ENCODE peak calls at places on chromosomes 6 and 20, in seven cellular contexts. C, P, V, E, Y, G and D are unnamed samples.

GRCh38 chr6:90025418-90026089 is 131.3 kb downstream of the GJA10 start:
- DNase-seq in C (peak), P (no peak), V (no peak), E (no peak), Y (no peak), G (no peak), D (no peak)

GRCh38 chr20:3686867-3687321 is 5.1 kb upstream of the ADAM33 start:
- DNase-seq in C (peak), P (no peak), V (no peak), E (no peak), Y (no peak), G (no peak), D (no peak)

GRCh38 chr6:134122775-134123174 is 70.4 kb upstream of the SLC2A12 start:
- DNase-seq in C (no peak), P (no peak), V (no peak), E (no peak), Y (no peak), G (no peak), D (no peak)

GRCh38 chr20:8427419-8428065 is 295.5 kb downstream of the PLCB1 start:
- DNase-seq in C (no peak), P (no peak), V (no peak), E (peak), Y (no peak), G (no peak), D (no peak)

GRCh38 chr6:109922851-109923250 is 55.3 kb upstream of the GPR6 start:
- DNase-seq in C (no peak), P (no peak), V (no peak), E (no peak), Y (peak), G (no peak), D (no peak)

GRCh38 chr20:6708010-6708409 is 59.5 kb upstream of the BMP2 start:
- DNase-seq in C (peak), P (no peak), V (peak), E (peak), Y (no peak), G (no peak), D (no peak)

GRCh38 chr6:5190467-5190866 is 70.3 kb downstream of the LYRM4 start:
- DNase-seq in C (peak), P (no peak), V (no peak), E (peak), Y (no peak), G (no peak), D (no peak)

GRCh38 chr20:13008761-13009681 is at the start of gene SPTLC3:
- DNase-seq in C (peak), P (peak), V (no peak), E (peak), Y (no peak), G (no peak), D (no peak)

GRCh38 chr6:127083231-127084015 is 35.0 kb upstream of the RSPO3 start:
- DNase-seq in C (no peak), P (no peak), V (no peak), E (no peak), Y (no peak), G (no peak), D (no peak)

GRCh38 chr20:16459019-16459700 is 114.1 kb downstream of the KIF16B start:
- DNase-seq in C (peak), P (no peak), V (no peak), E (peak), Y (no peak), G (no peak), D (no peak)

GRCh38 chr6:119226089-119226488 is 123.5 kb downstream of the MAN1A1 start:
- DNase-seq in C (no peak), P (peak), V (no peak), E (no peak), Y (no peak), G (no peak), D (no peak)

GRCh38 chr6:141026504-141026903 is 1106.2 kb upstream of the GJE1 start:
- DNase-seq in C (no peak), P (no peak), V (no peak), E (no peak), Y (no peak), G (no peak), D (no peak)

GRCh38 chr6:155495011-155495768 is 39.6 kb upstream of the NOX3 start:
- DNase-seq in C (peak), P (peak), V (no peak), E (peak), Y (no peak), G (no peak), D (no peak)

GRCh38 chr6:144334150-144334708 is 49.1 kb downstream of the UTRN start:
- DNase-seq in C (no peak), P (no peak), V (peak), E (no peak), Y (peak), G (peak), D (no peak)

GRCh38 chr20:57543754-57544153 is 17.2 kb upstream of the PCK1 start:
- DNase-seq in C (no peak), P (no peak), V (no peak), E (no peak), Y (no peak), G (no peak), D (no peak)

GRCh38 chr6:45109551-45109950 is 218.6 kb upstream of the RUNX2 start:
- DNase-seq in C (no peak), P (no peak), V (no peak), E (no peak), Y (peak), G (peak), D (no peak)

GRCh38 chr6:3872370-3872854 is 23.2 kb downstream of the FAM50B start:
- DNase-seq in C (no peak), P (no peak), V (no peak), E (no peak), Y (no peak), G (no peak), D (no peak)

GRCh38 chr6:36235862-36236261 is 34.0 kb upstream of the PNPLA1 start:
- DNase-seq in C (no peak), P (no peak), V (no peak), E (no peak), Y (no peak), G (no peak), D (no peak)

GRCh38 chr20:53146201-53146891 is 174.2 kb downstream of the TSHZ2 start:
- DNase-seq in C (no peak), P (no peak), V (no peak), E (no peak), Y (no peak), G (no peak), D (no peak)

GRCh38 chr6:93721386-93722048 is 302.2 kb upstream of the EPHA7 start:
- DNase-seq in C (peak), P (peak), V (no peak), E (peak), Y (peak), G (no peak), D (no peak)

GRCh38 chr6:129481706-129482105 is 228.3 kb downstream of the ARHGAP18 start:
- DNase-seq in C (no peak), P (no peak), V (no peak), E (no peak), Y (no peak), G (no peak), D (no peak)

GRCh38 chr6:100084301-100085161 is 90.5 kb upstream of the MCHR2 start:
- DNase-seq in C (no peak), P (no peak), V (no peak), E (no peak), Y (no peak), G (no peak), D (no peak)

GRCh38 chr6:124962617-124963415 is 579 bp downstream of the RNF217 start:
- DNase-seq in C (no peak), P (peak), V (peak), E (peak), Y (no peak), G (peak), D (no peak)

GRCh38 chr6:133705071-133705470 is 183.8 kb upstream of the TCF21 start:
- DNase-seq in C (peak), P (no peak), V (no peak), E (no peak), Y (no peak), G (no peak), D (no peak)

GRCh38 chr6:137342607-137343186 is 123.5 kb upstream of the IFNGR1 start:
- DNase-seq in C (no peak), P (no peak), V (peak), E (no peak), Y (peak), G (no peak), D (no peak)

GRCh38 chr6:137339929-137340559 is 120.9 kb upstream of the IFNGR1 start:
- DNase-seq in C (no peak), P (no peak), V (no peak), E (no peak), Y (no peak), G (no peak), D (no peak)

GRCh38 chr6:137341721-137342195 is 122.6 kb upstream of the IFNGR1 start:
- DNase-seq in C (peak), P (no peak), V (peak), E (no peak), Y (peak), G (peak), D (no peak)
- TF ChIP-seq CTCF in C (no peak), P (no peak), V (peak), E (peak), Y (peak), G (peak), D (peak)

GRCh38 chr6:76702187-76702586 is 629.7 kb upstream of the IMPG1 start:
- DNase-seq in C (no peak), P (no peak), V (no peak), E (no peak), Y (no peak), G (no peak), D (no peak)
- TF ChIP-seq CTCF in C (no peak), P (no peak), V (no peak), E (no peak), Y (no peak), G (no peak), D (no peak)

DNA sequence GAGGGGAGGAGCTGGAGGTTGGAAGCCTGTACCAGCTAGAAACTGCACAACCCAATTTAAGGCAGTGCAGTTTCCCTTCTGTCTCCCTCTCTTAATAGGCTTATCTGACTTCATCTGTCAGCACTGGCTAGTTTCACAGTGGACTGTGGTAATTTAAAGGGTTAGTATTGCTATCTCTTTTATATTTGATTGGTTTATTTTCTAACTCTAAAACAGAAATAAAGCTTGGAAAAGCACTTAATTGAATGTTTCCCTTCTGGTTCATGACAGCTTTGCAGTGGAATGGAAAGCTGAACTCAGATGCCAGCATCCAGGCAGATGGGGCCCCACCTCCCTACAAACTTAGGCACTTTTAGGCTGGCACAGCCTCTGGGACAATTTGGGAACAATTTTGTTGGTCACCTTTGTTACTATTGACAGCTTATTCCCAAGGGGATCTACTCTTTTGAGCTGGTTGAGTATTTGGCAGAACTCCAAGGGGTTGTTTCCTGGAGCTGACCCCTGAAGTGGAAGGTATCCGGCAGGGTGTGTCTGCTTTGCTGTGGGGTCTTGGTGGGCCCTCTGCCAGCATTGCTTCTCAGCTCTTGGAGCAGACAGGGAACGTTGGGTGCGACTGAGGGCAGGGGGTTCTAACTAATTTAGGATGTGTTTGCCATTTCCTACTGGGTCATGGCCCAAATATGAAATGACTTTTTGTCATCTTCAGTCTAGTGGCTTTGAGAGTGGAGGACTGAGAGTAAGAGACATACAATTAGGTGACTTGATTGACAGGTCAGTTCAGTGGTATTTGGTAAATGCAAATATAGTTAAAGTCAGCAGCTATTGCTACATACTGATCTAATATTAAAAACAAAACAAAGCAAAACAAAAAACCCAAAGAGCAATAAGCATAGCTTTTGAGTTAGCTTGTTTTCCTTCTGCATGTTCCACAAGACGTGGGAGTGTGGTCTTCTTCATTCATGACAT is 9.3 kb downstream of the SH3BGRL2 start:
- DNase-seq in C (no peak), P (no peak), V (no peak), E (peak), Y (peak), G (no peak), D (no peak)
- TF ChIP-seq CTCF in C (no peak), P (no peak), V (no peak), E (no peak), Y (no peak), G (no peak), D (no peak)

GRCh38 chr6:102619585-102619984 is 1226.1 kb downstream of the GRIK2 start:
- DNase-seq in C (no peak), P (no peak), V (no peak), E (no peak), Y (peak), G (no peak), D (no peak)
- TF ChIP-seq CTCF in C (peak), P (peak), V (peak), E (no peak), Y (peak), G (no peak), D (peak)

DNA sequence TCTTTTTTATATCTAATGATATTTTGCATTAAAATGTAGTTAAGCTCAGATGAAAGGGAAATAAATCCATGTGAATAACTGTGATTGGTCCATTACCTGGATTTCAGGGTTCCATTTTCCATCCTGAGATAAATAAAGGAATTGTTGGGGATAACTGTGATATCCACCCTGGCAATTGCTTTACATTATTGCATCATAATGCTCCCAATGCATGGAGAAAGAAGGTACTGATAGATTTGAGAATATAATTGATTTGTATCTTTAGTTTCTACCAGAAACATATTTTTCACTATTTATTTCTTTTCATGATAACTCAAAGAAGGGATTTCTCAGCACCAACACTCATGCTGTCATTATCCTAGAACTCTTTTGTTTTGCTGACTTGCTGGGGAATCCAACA is 102.0 kb upstream of the KCNQ5 start:
- DNase-seq in C (no peak), P (no peak), V (no peak), E (no peak), Y (no peak), G (no peak), D (no peak)
- TF ChIP-seq CTCF in C (no peak), P (no peak), V (no peak), E (no peak), Y (no peak), G (no peak), D (no peak)

DNA sequence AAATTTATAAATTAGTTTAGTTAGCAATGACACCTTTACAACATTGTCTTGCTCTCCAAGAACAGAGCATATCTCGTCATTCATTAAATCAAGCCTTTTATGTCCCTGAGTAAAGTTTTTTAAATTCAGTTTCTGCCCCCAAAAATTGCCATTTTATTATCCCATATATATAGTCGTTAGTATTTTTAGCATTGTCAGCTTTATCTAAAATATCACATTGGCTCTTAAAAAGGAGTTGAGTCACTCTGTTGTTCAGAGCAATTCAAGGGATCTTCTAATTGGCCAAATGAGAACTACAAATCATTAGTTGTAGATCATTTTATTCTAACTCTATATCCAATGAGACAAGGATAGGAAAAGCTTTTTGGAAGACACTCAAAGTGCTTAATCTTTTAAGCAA is 127.1 kb downstream of the COL9A1 start:
- DNase-seq in C (no peak), P (no peak), V (no peak), E (no peak), Y (no peak), G (no peak), D (no peak)
- TF ChIP-seq CTCF in C (no peak), P (no peak), V (no peak), E (no peak), Y (no peak), G (no peak), D (no peak)

DNA sequence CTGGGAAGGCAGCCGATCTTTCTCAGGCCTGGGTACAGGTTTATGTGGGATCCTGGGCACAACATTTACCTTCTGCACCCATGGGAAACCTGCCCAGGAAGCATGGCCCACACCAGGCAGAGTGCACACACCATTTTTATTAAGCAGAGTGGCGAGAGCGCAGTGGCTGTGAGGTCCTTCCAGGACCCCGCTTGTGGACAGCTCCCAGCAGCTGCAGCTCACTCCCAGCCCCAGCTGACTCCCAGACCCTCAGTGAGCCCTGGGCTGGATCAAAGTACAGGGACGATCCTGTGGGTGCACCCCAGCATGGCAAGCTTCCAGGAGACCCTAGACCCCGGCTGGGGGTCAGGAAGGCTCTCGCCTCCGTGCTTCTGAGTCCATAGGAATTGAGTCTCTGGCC is 65.5 kb upstream of the SLCO4A1 start:
- DNase-seq in C (peak), P (peak), V (no peak), E (peak), Y (no peak), G (no peak), D (no peak)
- TF ChIP-seq CTCF in C (no peak), P (no peak), V (no peak), E (no peak), Y (no peak), G (no peak), D (no peak)

GRCh38 chr20:32155017-32155965 is 45.8 kb downstream of the TM9SF4 start:
- DNase-seq in C (peak), P (peak), V (peak), E (peak), Y (no peak), G (peak), D (no peak)
- TF ChIP-seq CTCF in C (no peak), P (peak), V (peak), E (peak), Y (peak), G (peak), D (peak)